ENCODE peak calls at places on chromosome 5, in six cellular contexts. B, E, W, U, I and A are unnamed samples.

GRCh38 chr5:83720805-83721431 is at the start of gene HAPLN1:
- DNase-seq in B (peak), E (no peak), W (no peak), U (no peak), I (no peak), A (no peak)

GRCh38 chr5:122774519-122774860 is 390 bp upstream of the SNX2 start:
- DNase-seq in B (no peak), E (no peak), W (no peak), U (no peak), I (no peak), A (no peak)

GRCh38 chr5:124677999-124678385 is 68.4 kb downstream of the ZNF608 start:
- DNase-seq in B (no peak), E (no peak), W (no peak), U (peak), I (no peak), A (no peak)

GRCh38 chr5:97094579-97095317 is 47.7 kb downstream of the LIX1 start:
- DNase-seq in B (no peak), E (no peak), W (no peak), U (no peak), I (no peak), A (no peak)

GRCh38 chr5:126536874-126537273 is 58.1 kb downstream of the ALDH7A1 start:
- DNase-seq in B (peak), E (no peak), W (no peak), U (no peak), I (no peak), A (no peak)

GRCh38 chr5:149731617-149732400 is 1.7 kb downstream of the PPARGC1B start:
- DNase-seq in B (peak), E (peak), W (peak), U (peak), I (peak), A (peak)

GRCh38 chr5:102811962-102812361 is 56.9 kb downstream of the PAM start:
- DNase-seq in B (peak), E (no peak), W (peak), U (no peak), I (no peak), A (no peak)

GRCh38 chr5:3348576-3349535 is 246.8 kb upstream of the IRX1 start:
- DNase-seq in B (no peak), E (no peak), W (no peak), U (no peak), I (no peak), A (peak)

GRCh38 chr5:34869256-34869655 is 30.3 kb downstream of the TTC23L start:
- DNase-seq in B (no peak), E (no peak), W (no peak), U (peak), I (no peak), A (no peak)

GRCh38 chr5:3794611-3795010 is 199.0 kb downstream of the IRX1 start:
- DNase-seq in B (no peak), E (no peak), W (peak), U (no peak), I (no peak), A (no peak)

GRCh38 chr5:45772402-45772801 is 76.2 kb upstream of the HCN1 start:
- DNase-seq in B (no peak), E (no peak), W (no peak), U (no peak), I (no peak), A (no peak)

GRCh38 chr5:143400541-143401252 is 2.8 kb downstream of the NR3C1 start:
- DNase-seq in B (peak), E (no peak), W (no peak), U (peak), I (no peak), A (no peak)

GRCh38 chr5:59151162-59151889 is 568.5 kb downstream of the RAB3C start:
- DNase-seq in B (no peak), E (no peak), W (no peak), U (no peak), I (no peak), A (no peak)

GRCh38 chr5:58074222-58074621 is 385.7 kb downstream of the PLK2 start:
- DNase-seq in B (no peak), E (no peak), W (no peak), U (no peak), I (no peak), A (no peak)

GRCh38 chr5:52875827-52876226 is 88.1 kb downstream of the ITGA1 start:
- DNase-seq in B (no peak), E (no peak), W (no peak), U (no peak), I (no peak), A (no peak)

GRCh38 chr5:67144183-67144639 is 52.4 kb downstream of the CD180 start:
- DNase-seq in B (no peak), E (no peak), W (no peak), U (no peak), I (no peak), A (no peak)

GRCh38 chr5:7983433-7983832 is 114.5 kb downstream of the MTRR start:
- DNase-seq in B (no peak), E (no peak), W (no peak), U (no peak), I (no peak), A (no peak)

GRCh38 chr5:34866989-34867471 is 28.1 kb downstream of the TTC23L start:
- DNase-seq in B (no peak), E (no peak), W (no peak), U (no peak), I (no peak), A (no peak)

GRCh38 chr5:40569549-40570270 is 110.0 kb upstream of the PTGER4 start:
- DNase-seq in B (peak), E (no peak), W (no peak), U (no peak), I (no peak), A (no peak)

GRCh38 chr5:66144799-66145390 is 795 bp downstream of the SREK1 start:
- DNase-seq in B (peak), E (no peak), W (no peak), U (no peak), I (no peak), A (no peak)

GRCh38 chr5:113147088-113147487 is 170.5 kb downstream of the DCP2 start:
- DNase-seq in B (peak), E (no peak), W (peak), U (no peak), I (peak), A (no peak)

GRCh38 chr5:169009171-169009570 is 291.8 kb downstream of the SLIT3 start:
- DNase-seq in B (peak), E (no peak), W (peak), U (no peak), I (no peak), A (no peak)

GRCh38 chr5:172361566-172362238 is 78.1 kb upstream of the UBTD2 start:
- DNase-seq in B (peak), E (no peak), W (peak), U (no peak), I (no peak), A (no peak)

GRCh38 chr5:5304361-5305035 is 118.0 kb upstream of the ICE1 start:
- DNase-seq in B (no peak), E (no peak), W (peak), U (no peak), I (no peak), A (no peak)

GRCh38 chr5:145588113-145588512 is 247.0 kb downstream of the PRELID2 start:
- DNase-seq in B (no peak), E (no peak), W (no peak), U (no peak), I (no peak), A (no peak)

GRCh38 chr5:179825655-179826182 is 5.0 kb downstream of the SQSTM1 start:
- DNase-seq in B (no peak), E (no peak), W (no peak), U (no peak), I (no peak), A (no peak)

GRCh38 chr5:106399381-106399780 is 1271.4 kb downstream of the EFNA5 start:
- DNase-seq in B (peak), E (no peak), W (peak), U (no peak), I (no peak), A (no peak)

GRCh38 chr5:38258319-38259061 is at the start of gene EGFLAM:
- DNase-seq in B (no peak), E (no peak), W (peak), U (no peak), I (peak), A (peak)